ENCODE peak calls at places on chromosomes 6 and 20, in four cellular contexts. J is A172; P is stimulated activated CD4-positive, alpha-beta T cell treated with anti-CD3 and anti-CD28 coated beads, Interleukin-2, amount 100 ng/mL, for 48 hours; L is ACHN. U is an unnamed sample.

GRCh38 chr6:75351570-75351969 is 67.0 kb upstream of the TMEM30A start:
- DNase-seq in J (no peak), P (no peak), L (no peak), U (no peak)

GRCh38 chr20:19990911-19991707 is 26.1 kb upstream of the NAA20 start:
- DNase-seq in J (no peak), P (no peak), L (no peak), U (no peak)

GRCh38 chr6:158536891-158537798 is 22.7 kb upstream of the TMEM181 start:
- DNase-seq in J (no peak), P (no peak), L (peak; percentile 65), U (peak; percentile 43)

GRCh38 chr6:125073071-125073470 is 80.5 kb upstream of the TPD52L1 start:
- DNase-seq in J (no peak), P (no peak), L (no peak), U (no peak)

GRCh38 chr20:50913976-50914375 is 17.3 kb downstream of the ADNP start:
- DNase-seq in J (peak; percentile 65), P (peak; percentile 9), L (peak; percentile 14), U (no peak)

GRCh38 chr6:49550413-49551125 is at the start of gene C6orf141:
- DNase-seq in J (peak; percentile 79), P (peak; percentile 17), L (peak; percentile 56), U (peak; percentile 30)

GRCh38 chr6:87660226-87660886 is 41.7 kb downstream of the AKIRIN2 start:
- DNase-seq in J (peak; percentile 35), P (no peak), L (peak; percentile 22), U (no peak)

GRCh38 chr6:125748534-125749111 is 809 bp upstream of the HEY2 start:
- DNase-seq in J (no peak), P (no peak), L (no peak), U (peak; percentile 20)

GRCh38 chr20:56689318-56689717 is 60.2 kb downstream of the TFAP2C start:
- DNase-seq in J (peak; percentile 83), P (no peak), L (peak; percentile 1), U (no peak)

GRCh38 chr20:4512891-4513550 is 208.7 kb upstream of the PRND start:
- DNase-seq in J (peak; percentile 98), P (no peak), L (peak; percentile 87), U (no peak)

GRCh38 chr6:3259491-3259958 is 778 bp downstream of the PSMG4 start:
- DNase-seq in J (no peak), P (peak; percentile 22), L (peak; percentile 25), U (no peak)

GRCh38 chr6:81997091-81997926 is 244.8 kb upstream of the TENT5A start:
- DNase-seq in J (peak; percentile 63), P (no peak), L (peak; percentile 9), U (no peak)

GRCh38 chr6:18171861-18172260 is 16.6 kb downstream of the KDM1B start:
- DNase-seq in J (no peak), P (no peak), L (no peak), U (no peak)

GRCh38 chr6:96841241-96841824 is 4.1 kb upstream of the GPR63 start:
- DNase-seq in J (no peak), P (no peak), L (no peak), U (no peak)

GRCh38 chr6:76984572-76984971 is 478.7 kb downstream of the HTR1B start:
- DNase-seq in J (no peak), P (no peak), L (no peak), U (no peak)

GRCh38 chr6:143176090-143177021 is 115.7 kb downstream of the AIG1 start:
- DNase-seq in J (peak; percentile 45), P (no peak), L (no peak), U (no peak)

GRCh38 chr6:41594326-41594725 is 43.9 kb upstream of the MDFI start:
- DNase-seq in J (no peak), P (no peak), L (no peak), U (no peak)

GRCh38 chr6:78771619-78772018 is 95.7 kb upstream of the IRAK1BP1 start:
- DNase-seq in J (no peak), P (no peak), L (no peak), U (no peak)

GRCh38 chr6:85468326-85468725 is 18.4 kb downstream of the NT5E start:
- DNase-seq in J (no peak), P (no peak), L (no peak), U (no peak)

GRCh38 chr20:10713161-10713560 is 39.4 kb upstream of the JAG1 start:
- DNase-seq in J (no peak), P (no peak), L (no peak), U (no peak)